ENCODE peak calls at places on chromosomes 13 and 19, in six cellular contexts. One of them, this sample, is unnamed.

GRCh38 chr13:100887729-100888151 is 213.1 kb upstream of the TMTC4 start:
- DNase-seq in GM12891: no peak
- DNase-seq in H1: no peak
- DNase-seq in K562: no peak
- DNase-seq in HepG2: no peak
- DNase-seq in GM12878: no peak
- DNase-seq in this sample: no peak

GRCh38 chr19:46654621-46655152 is 6.3 kb downstream of the DACT3 start:
- DNase-seq in GM12891: no peak
- DNase-seq in H1: peak
- DNase-seq in K562: peak
- DNase-seq in HepG2: peak
- DNase-seq in GM12878: no peak
- DNase-seq in this sample: no peak

GRCh38 chr13:72757792-72758535 is 23.7 kb downstream of the DIS3 start:
- DNase-seq in GM12891: no peak
- DNase-seq in H1: no peak
- DNase-seq in K562: no peak
- DNase-seq in HepG2: no peak
- DNase-seq in GM12878: no peak
- DNase-seq in this sample: no peak

GRCh38 chr13:39684531-39685137 is 29.2 kb downstream of the COG6 start:
- DNase-seq in GM12891: no peak
- DNase-seq in H1: no peak
- DNase-seq in K562: peak
- DNase-seq in HepG2: peak
- DNase-seq in GM12878: no peak
- DNase-seq in this sample: no peak

GRCh38 chr13:38602261-38602660 is 84.6 kb upstream of the FREM2 start:
- DNase-seq in GM12891: no peak
- DNase-seq in H1: no peak
- DNase-seq in K562: peak
- DNase-seq in HepG2: no peak
- DNase-seq in GM12878: no peak
- DNase-seq in this sample: no peak

GRCh38 chr19:20964798-20965197 is 41.7 kb downstream of the ZNF85 start:
- DNase-seq in GM12891: no peak
- DNase-seq in H1: peak
- DNase-seq in K562: no peak
- DNase-seq in HepG2: peak
- DNase-seq in GM12878: no peak
- DNase-seq in this sample: no peak

GRCh38 chr19:10533656-10534386 is 9.9 kb upstream of the ATG4D start:
- DNase-seq in GM12891: no peak
- DNase-seq in H1: no peak
- DNase-seq in K562: no peak
- DNase-seq in HepG2: no peak
- DNase-seq in GM12878: no peak
- DNase-seq in this sample: no peak

GRCh38 chr13:76619631-76620030 is 266.6 kb downstream of the KCTD12 start:
- DNase-seq in GM12891: no peak
- DNase-seq in H1: no peak
- DNase-seq in K562: no peak
- DNase-seq in HepG2: no peak
- DNase-seq in GM12878: no peak
- DNase-seq in this sample: no peak

GRCh38 chr19:16888629-16889371 is at the start of gene F2RL3:
- DNase-seq in GM12891: peak
- DNase-seq in H1: no peak
- DNase-seq in K562: peak
- DNase-seq in HepG2: no peak
- DNase-seq in GM12878: no peak
- DNase-seq in this sample: peak

GRCh38 chr13:107554355-107554905 is 660.9 kb downstream of the LIG4 start:
- DNase-seq in GM12891: no peak
- DNase-seq in H1: no peak
- DNase-seq in K562: no peak
- DNase-seq in HepG2: no peak
- DNase-seq in GM12878: no peak
- DNase-seq in this sample: no peak

GRCh38 chr19:10835089-10835753 is 791 bp downstream of the TMED1 start:
- DNase-seq in GM12891: peak
- DNase-seq in H1: no peak
- DNase-seq in K562: peak
- DNase-seq in HepG2: no peak
- DNase-seq in GM12878: no peak
- DNase-seq in this sample: peak

GRCh38 chr13:20418953-20419352 is 106.7 kb downstream of the CRYL1 start:
- DNase-seq in GM12891: no peak
- DNase-seq in H1: no peak
- DNase-seq in K562: no peak
- DNase-seq in HepG2: no peak
- DNase-seq in GM12878: no peak
- DNase-seq in this sample: no peak

GRCh38 chr19:16023558-16023915 is 52.8 kb upstream of the TPM4 start:
- DNase-seq in GM12891: no peak
- DNase-seq in H1: no peak
- DNase-seq in K562: no peak
- DNase-seq in HepG2: no peak
- DNase-seq in GM12878: no peak
- DNase-seq in this sample: no peak

GRCh38 chr13:51638497-51638871 is 54.2 kb downstream of the WDFY2 start:
- DNase-seq in GM12891: no peak
- DNase-seq in H1: no peak
- DNase-seq in K562: no peak
- DNase-seq in HepG2: no peak
- DNase-seq in GM12878: no peak
- DNase-seq in this sample: no peak

GRCh38 chr13:70203661-70204229 is 95.5 kb upstream of the KLHL1 start:
- DNase-seq in GM12891: no peak
- DNase-seq in H1: no peak
- DNase-seq in K562: no peak
- DNase-seq in HepG2: peak
- DNase-seq in GM12878: no peak
- DNase-seq in this sample: no peak

GRCh38 chr19:41936416-41936850 is 8.2 kb upstream of the ERFL start:
- DNase-seq in GM12891: no peak
- DNase-seq in H1: no peak
- DNase-seq in K562: no peak
- DNase-seq in HepG2: no peak
- DNase-seq in GM12878: no peak
- DNase-seq in this sample: no peak

GRCh38 chr13:100789481-100789880 is 114.9 kb upstream of the TMTC4 start:
- DNase-seq in GM12891: no peak
- DNase-seq in H1: no peak
- DNase-seq in K562: no peak
- DNase-seq in HepG2: peak
- DNase-seq in GM12878: no peak
- DNase-seq in this sample: no peak

DNA sequence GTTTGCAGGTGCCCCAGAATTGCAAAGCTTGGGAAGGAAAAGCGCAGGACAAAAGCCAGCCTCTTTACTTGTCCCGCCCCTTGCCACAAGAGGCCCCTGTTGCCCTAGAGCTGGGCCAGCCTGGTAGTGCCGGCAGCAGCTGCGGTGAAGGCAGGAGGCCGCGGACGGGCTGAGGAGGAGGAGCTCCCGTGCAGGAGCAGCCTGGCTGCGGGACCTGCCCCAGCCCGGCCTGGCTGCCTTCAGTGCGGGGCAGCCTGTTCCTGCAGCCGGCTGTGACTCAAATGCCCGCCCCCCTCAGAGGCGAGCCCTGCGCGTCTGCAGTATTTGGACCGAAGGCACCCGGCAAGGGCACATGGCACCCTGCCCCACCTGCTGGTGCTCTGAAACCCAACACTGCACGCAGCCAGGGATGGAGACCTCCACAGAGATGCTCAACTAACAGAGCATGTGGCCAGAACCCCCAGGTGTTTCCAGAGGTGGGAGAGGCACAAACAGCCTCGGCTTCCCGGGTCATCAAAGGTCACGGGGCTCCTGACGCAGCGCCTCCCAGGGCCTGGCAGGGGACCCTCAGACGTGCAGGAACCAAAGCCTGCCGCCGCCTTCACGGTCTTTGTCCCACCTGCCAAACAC is 29.7 kb downstream of the NAXD start:
- DNase-seq in GM12891: peak
- DNase-seq in H1: peak
- DNase-seq in K562: no peak
- DNase-seq in HepG2: no peak
- DNase-seq in GM12878: no peak
- DNase-seq in this sample: peak
- TF ChIP-seq POLR2AphosphoS5 in GM12891: no peak
- TF ChIP-seq POLR2AphosphoS5 in H1: peak
- TF ChIP-seq POLR2AphosphoS5 in K562: no peak
- TF ChIP-seq POLR2AphosphoS5 in HepG2: no peak
- TF ChIP-seq POLR2AphosphoS5 in GM12878: no peak
- TF ChIP-seq POLR2AphosphoS5 in this sample: no peak

DNA sequence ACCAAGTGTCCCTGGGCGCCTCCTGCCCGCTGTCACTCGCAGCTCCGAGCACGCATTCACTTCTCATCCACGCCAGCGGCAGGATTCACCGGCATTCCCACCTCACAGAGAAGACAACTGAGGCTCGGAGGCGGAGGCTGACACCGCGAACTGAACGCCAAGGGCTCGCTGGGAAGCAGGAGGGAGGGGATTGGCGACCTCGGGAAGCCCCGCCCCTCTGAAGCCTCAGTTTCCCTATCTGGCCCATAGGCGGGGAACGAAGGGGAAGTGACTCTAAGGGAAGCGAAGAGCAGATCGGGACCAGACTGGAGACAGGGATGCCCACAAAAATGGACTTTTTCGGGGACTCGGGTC is 256 bp downstream of the MICOS13 start:
- DNase-seq in GM12891: no peak
- DNase-seq in H1: no peak
- DNase-seq in K562: no peak
- DNase-seq in HepG2: no peak
- DNase-seq in GM12878: no peak
- DNase-seq in this sample: no peak
- TF ChIP-seq POLR2A in GM12891: no peak
- TF ChIP-seq POLR2A in H1: no peak
- TF ChIP-seq POLR2A in K562: no peak
- TF ChIP-seq POLR2A in HepG2: no peak
- TF ChIP-seq POLR2A in GM12878: no peak
- TF ChIP-seq POLR2A in this sample: no peak

GRCh38 chr19:33904681-33905080 is 108.0 kb downstream of the KCTD15 start:
- DNase-seq in GM12891: no peak
- DNase-seq in H1: peak
- DNase-seq in K562: no peak
- DNase-seq in HepG2: peak
- DNase-seq in GM12878: no peak
- DNase-seq in this sample: no peak
- TF ChIP-seq TAF1 in GM12891: no peak
- TF ChIP-seq TAF1 in H1: peak
- TF ChIP-seq TAF1 in K562: no peak
- TF ChIP-seq TAF1 in HepG2: no peak
- TF ChIP-seq TAF1 in GM12878: no peak
- TF ChIP-seq TAF1 in this sample: no peak

GRCh38 chr13:47499358-47500150 is 501.5 kb downstream of the SUCLA2 start:
- DNase-seq in GM12891: no peak
- DNase-seq in H1: no peak
- DNase-seq in K562: no peak
- DNase-seq in HepG2: no peak
- DNase-seq in GM12878: no peak
- DNase-seq in this sample: no peak
- TF ChIP-seq POLR2AphosphoS5 in GM12891: no peak
- TF ChIP-seq POLR2AphosphoS5 in H1: no peak
- TF ChIP-seq POLR2AphosphoS5 in K562: no peak
- TF ChIP-seq POLR2AphosphoS5 in HepG2: no peak
- TF ChIP-seq POLR2AphosphoS5 in GM12878: no peak
- TF ChIP-seq POLR2AphosphoS5 in this sample: no peak

DNA sequence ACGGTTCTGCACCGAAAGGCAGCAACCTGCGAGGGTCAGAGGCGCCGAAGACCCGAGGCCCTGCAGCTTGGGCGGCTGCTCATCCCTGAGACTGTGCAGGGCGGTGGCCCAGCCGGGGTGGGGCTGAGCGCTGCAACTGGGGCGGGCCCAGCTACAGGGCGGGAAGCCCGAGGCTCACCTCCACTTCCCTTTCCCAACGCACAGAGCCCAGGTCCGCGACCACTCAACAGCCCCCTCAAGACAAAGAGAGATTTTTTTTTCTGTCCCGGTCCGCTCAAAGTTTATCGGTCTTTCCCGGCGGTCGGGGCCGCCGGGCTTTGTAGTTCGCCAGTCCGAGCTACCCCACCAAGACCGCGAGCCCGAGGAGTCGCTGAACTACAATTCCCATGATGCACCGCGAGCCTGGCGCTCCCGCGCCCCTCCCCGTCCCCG is 573 bp downstream of the KATNAL1 start:
- DNase-seq in GM12891: peak
- DNase-seq in H1: peak
- DNase-seq in K562: peak
- DNase-seq in HepG2: peak
- DNase-seq in GM12878: peak
- DNase-seq in this sample: peak
- TF ChIP-seq POLR2A in GM12891: no peak
- TF ChIP-seq POLR2A in H1: no peak
- TF ChIP-seq POLR2A in K562: no peak
- TF ChIP-seq POLR2A in HepG2: peak
- TF ChIP-seq POLR2A in GM12878: peak
- TF ChIP-seq POLR2A in this sample: peak

GRCh38 chr13:98664924-98665637 is 87.4 kb downstream of the SLC15A1 start:
- DNase-seq in GM12891: no peak
- DNase-seq in H1: no peak
- DNase-seq in K562: no peak
- DNase-seq in HepG2: no peak
- DNase-seq in GM12878: no peak
- DNase-seq in this sample: no peak

GRCh38 chr13:98664510-98664909 is 87.6 kb upstream of the STK24 start:
- DNase-seq in GM12891: no peak
- DNase-seq in H1: no peak
- DNase-seq in K562: no peak
- DNase-seq in HepG2: no peak
- DNase-seq in GM12878: no peak
- DNase-seq in this sample: no peak

GRCh38 chr13:98665638-98665995 is 86.9 kb downstream of the SLC15A1 start:
- DNase-seq in GM12891: no peak
- DNase-seq in H1: no peak
- DNase-seq in K562: no peak
- DNase-seq in HepG2: no peak
- DNase-seq in GM12878: no peak
- DNase-seq in this sample: no peak

GRCh38 chr13:98658131-98658530 is 81.2 kb upstream of the STK24 start:
- DNase-seq in GM12891: no peak
- DNase-seq in H1: no peak
- DNase-seq in K562: no peak
- DNase-seq in HepG2: no peak
- DNase-seq in GM12878: no peak
- DNase-seq in this sample: no peak

GRCh38 chr13:98664047-98664446 is 87.1 kb upstream of the STK24 start:
- DNase-seq in GM12891: no peak
- DNase-seq in H1: no peak
- DNase-seq in K562: no peak
- DNase-seq in HepG2: no peak
- DNase-seq in GM12878: no peak
- DNase-seq in this sample: no peak
- TF ChIP-seq TAF1 in GM12891: no peak
- TF ChIP-seq TAF1 in H1: no peak
- TF ChIP-seq TAF1 in K562: no peak
- TF ChIP-seq TAF1 in HepG2: no peak
- TF ChIP-seq TAF1 in GM12878: no peak
- TF ChIP-seq TAF1 in this sample: no peak